ENCODE peak calls at places on chromosome 15, in five cellular contexts. X is thoracic aorta, U is upper lobe of right lung, O is breast epithelium, R is heart right ventricle. E is an unnamed sample. For H3K27me3, the result is how much of the 10 kb centered on the place peaks cover.

GRCh38 chr15:37872661-37873060 is 61.8 kb upstream of the TMCO5A start:
- DNase-seq in X (no peak), R (no peak), U (no peak), O (no peak), E (no peak)

GRCh38 chr15:31230630-31231485 is 95.8 kb upstream of the KLF13 start:
- DNase-seq in X (no peak), R (no peak), O (no peak), U (no peak), E (no peak)

GRCh38 chr15:87578776-87579175 is 677.8 kb downstream of the NTRK3 start:
- DNase-seq in R (no peak), X (no peak), O (no peak), U (no peak), E (no peak)

GRCh38 chr15:90213123-90213817 is 12.1 kb downstream of the SEMA4B start:
- DNase-seq in U (no peak), O (no peak), X (no peak), R (no peak), E (no peak)

GRCh38 chr15:31259562-31260252 is 66.9 kb upstream of the KLF13 start:
- DNase-seq in R (no peak), O (no peak), U (no peak), X (no peak), E (no peak)

GRCh38 chr15:101115887-101116680 is 135.8 kb downstream of the CHSY1 start:
- DNase-seq in R (peak), O (peak), U (peak), X (no peak), E (no peak)

GRCh38 chr15:71683401-71684274 is 126.7 kb upstream of the NR2E3 start:
- DNase-seq in U (no peak), R (no peak), O (no peak), X (no peak), E (no peak)

GRCh38 chr15:89749951-89750559 is 994 bp downstream of the MESP1 start:
- DNase-seq in O (no peak), X (no peak), U (no peak), R (no peak), E (no peak)

GRCh38 chr15:80444680-80445251 is 40.6 kb downstream of the ARNT2 start:
- DNase-seq in O (no peak), R (no peak), U (no peak), X (no peak), E (no peak)

GRCh38 chr15:37098468-37099320 is 1.7 kb downstream of the MEIS2 start:
- DNase-seq in X (no peak), U (no peak), R (peak), O (no peak), E (no peak)

GRCh38 chr15:85773249-85773648 is 21.5 kb downstream of the KLHL25 start:
- DNase-seq in U (no peak), O (no peak), X (no peak), R (no peak), E (no peak)

GRCh38 chr15:57504599-57504940 is 87.1 kb upstream of the MYZAP start:
- DNase-seq in U (no peak), R (no peak), X (no peak), O (no peak), E (no peak)

GRCh38 chr15:57505056-57505713 is 86.5 kb upstream of the MYZAP start:
- DNase-seq in R (no peak), U (no peak), O (no peak), X (no peak), E (no peak)

GRCh38 chr15:57507111-57507510 is 84.6 kb upstream of the MYZAP start:
- DNase-seq in U (no peak), X (no peak), O (no peak), R (no peak), E (no peak)

GRCh38 chr15:57505949-57506391 is 85.7 kb upstream of the MYZAP start:
- DNase-seq in O (peak), U (peak), R (peak), X (peak), E (no peak)

GRCh38 chr15:57506422-57506821 is 85.3 kb upstream of the MYZAP start:
- DNase-seq in U (no peak), O (no peak), R (no peak), X (no peak), E (no peak)
- TF ChIP-seq CTCF in U (no peak), O (no peak), R (no peak), X (no peak), E (no peak)

GRCh38 chr15:92033319-92033718 is 179.8 kb downstream of the SLCO3A1 start:
- DNase-seq in O (no peak), R (no peak), U (no peak), X (no peak), E (no peak)
- H3K27me3 ChIP-seq in O (under half), R (under half), U (under half), X (under half), E (under half)

GRCh38 chr15:67882487-67883227 is 42.8 kb upstream of the RNU6-1 start:
- DNase-seq in O (no peak), U (no peak), R (no peak), X (no peak), E (no peak)
- H3K27ac ChIP-seq in O (peak), U (no peak), R (no peak), X (no peak), E (no peak)

DNA sequence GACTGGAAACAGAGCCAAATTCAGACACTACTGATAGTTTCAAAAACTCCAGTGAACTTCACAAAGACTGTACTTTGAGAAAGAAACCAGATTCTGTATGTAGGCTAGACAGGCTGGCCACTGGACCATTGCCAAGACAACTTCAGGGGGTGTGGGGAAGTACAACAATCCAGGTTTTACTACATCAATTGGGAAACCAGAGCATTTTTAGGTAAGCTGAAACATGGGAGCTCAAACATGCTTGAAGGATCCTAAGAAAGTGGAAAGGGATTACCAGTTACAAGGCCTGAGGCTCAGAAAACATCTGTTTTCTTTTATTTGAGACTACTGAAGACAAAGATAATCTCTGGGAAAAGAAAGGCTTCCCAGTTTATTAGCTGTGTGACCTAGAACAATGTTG is 26.9 kb upstream of the ZNF280D start:
- DNase-seq in O (no peak), R (no peak), U (no peak), X (no peak), E (no peak)
- TF ChIP-seq CTCF in O (no peak), R (no peak), U (no peak), X (no peak), E (no peak)

GRCh38 chr15:45115312-45115820 is 1.2 kb downstream of the DUOXA2 start:
- DNase-seq in O (no peak), R (no peak), X (no peak), U (peak), E (no peak)
- H3K27me3 ChIP-seq in O (under half), R (half or more), X (under half), U (half or more), E (half or more)

DNA sequence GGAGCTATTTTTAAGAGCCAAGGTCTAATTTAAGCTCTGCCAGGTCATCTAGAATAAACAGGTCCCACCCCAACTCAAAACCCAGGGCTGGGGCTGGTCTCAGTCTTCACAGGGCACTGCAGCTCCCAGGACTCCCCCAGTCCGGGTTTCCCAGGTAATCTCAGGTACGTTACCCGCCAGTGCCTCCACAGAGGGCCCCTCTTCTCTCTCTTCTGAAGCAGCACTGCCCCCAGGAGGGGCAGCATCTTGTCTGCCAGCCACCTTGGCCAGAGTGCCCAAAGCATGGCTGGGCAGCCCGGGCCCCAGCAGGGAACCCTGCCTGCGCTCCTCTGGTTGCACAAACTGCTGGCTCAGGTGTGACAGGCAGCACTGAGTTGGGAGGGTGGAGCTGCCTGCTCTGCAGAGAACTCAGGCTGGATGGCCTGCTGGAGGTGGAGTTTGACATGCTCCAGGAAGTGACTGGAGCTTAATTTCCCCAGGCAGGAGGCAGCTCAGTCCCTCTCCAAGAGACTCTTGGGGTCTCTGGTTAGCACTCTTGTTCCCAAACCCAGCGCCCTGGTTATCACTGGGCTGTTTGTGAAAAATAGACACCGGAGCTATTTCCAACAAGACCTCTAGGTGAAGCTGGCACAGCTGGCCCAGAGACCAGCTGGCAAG is at the start of gene PLA2G4F:
- DNase-seq in R (no peak), X (no peak), O (peak), U (peak), E (no peak)
- H3K27ac ChIP-seq in R (no peak), X (no peak), O (peak), U (peak), E (no peak)

DNA sequence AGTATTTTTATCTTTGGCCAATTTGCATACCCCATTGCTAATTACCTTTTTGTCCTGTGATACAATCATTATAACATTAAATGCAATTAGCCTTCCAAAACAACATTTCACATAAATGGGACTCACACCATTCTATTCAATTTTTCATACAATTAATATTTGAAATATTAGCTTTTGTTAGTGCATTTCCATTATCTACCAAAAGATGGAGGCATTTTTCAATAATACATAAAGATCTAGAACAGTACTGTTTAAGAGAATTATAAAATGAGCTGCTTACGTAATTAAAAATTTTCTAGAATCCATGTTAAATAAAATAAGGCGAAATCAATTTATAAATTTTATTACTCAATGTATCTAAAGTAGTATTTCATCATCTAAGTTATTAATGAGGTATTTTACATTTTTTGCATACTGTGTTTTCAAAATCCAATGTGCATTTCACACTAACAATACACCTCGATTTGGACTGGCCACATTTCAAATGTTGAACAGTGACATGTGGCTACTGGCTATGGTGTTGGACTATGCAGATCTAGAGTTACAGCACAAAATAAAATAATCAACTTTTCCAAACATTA is 74.3 kb downstream of the TJP1 start:
- DNase-seq in R (no peak), U (no peak), X (no peak), O (no peak), E (no peak)
- TF ChIP-seq CTCF in R (peak), U (peak), X (peak), O (peak), E (peak)